ENCODE peak calls at places on chromosomes 4 and X, in five cellular contexts. Y is endodermal cell, T is HCT116, V is endothelial cell of umbilical vein, K is sigmoid colon. M is an unnamed sample.

GRCh38 chr4:128517739-128518510 is 230.3 kb upstream of the PGRMC2 start:
- DNase-seq in Y (peak; percentile 62), K (peak; percentile 82), V (peak; percentile 97), T (peak; percentile 56), M (no peak)

GRCh38 chr4:88027611-88028608 is 20.5 kb downstream of the PKD2 start:
- DNase-seq in K (no peak), Y (no peak), T (no peak), V (peak; percentile 8), M (no peak)

GRCh38 chrX:47143894-47144625 is 442 bp downstream of the NDUFB11 start:
- DNase-seq in T (no peak), V (no peak), K (peak; percentile 70), Y (no peak), M (no peak)

GRCh38 chrX:154761977-154762528 is 611 bp upstream of the DKC1 start:
- DNase-seq in K (no peak), T (no peak), V (peak; percentile 67), Y (no peak), M (no peak)

GRCh38 chr4:131370846-131371245 is 1778.2 kb upstream of the PCDH10 start:
- DNase-seq in Y (no peak), T (no peak), V (no peak), K (no peak), M (no peak)

GRCh38 chr4:88240297-88240714 is 44.1 kb downstream of the PPM1K start:
- DNase-seq in K (peak; percentile 77), T (no peak), Y (no peak), V (no peak), M (no peak)

GRCh38 chr4:126396703-126397102 is 1081.9 kb downstream of the FAT4 start:
- DNase-seq in K (no peak), V (no peak), T (no peak), Y (no peak), M (no peak)

GRCh38 chr4:107376293-107376692 is 340.2 kb upstream of the DKK2 start:
- DNase-seq in V (no peak), Y (no peak), K (no peak), T (no peak), M (no peak)

GRCh38 chr4:152500798-152501434 is 35.0 kb downstream of the FBXW7 start:
- DNase-seq in K (no peak), Y (peak; percentile 73), V (peak; percentile 84), T (peak; percentile 85), M (no peak)

GRCh38 chrX:20038966-20039365 is 48.1 kb upstream of the BCLAF3 start:
- DNase-seq in K (no peak), T (no peak), V (no peak), Y (no peak), M (no peak)

GRCh38 chr4:63729519-63729918 is 679.7 kb downstream of the TECRL start:
- DNase-seq in V (no peak), T (no peak), K (no peak), Y (no peak), M (no peak)

GRCh38 chr4:88441696-88442095 is 15.2 kb upstream of the HERC5 start:
- DNase-seq in Y (no peak), K (no peak), T (no peak), V (no peak), M (no peak)

GRCh38 chr4:95124906-95125504 is 367.2 kb downstream of the BMPR1B start:
- DNase-seq in V (peak; percentile 68), T (peak; percentile 56), K (no peak), Y (peak; percentile 75), M (no peak)

GRCh38 chrX:37745835-37746234 is 34.0 kb upstream of the CYBB start:
- DNase-seq in K (no peak), T (no peak), Y (no peak), V (no peak), M (no peak)

GRCh38 chr4:39235021-39235420 is 52.7 kb downstream of the WDR19 start:
- DNase-seq in K (no peak), V (no peak), T (no peak), Y (no peak), M (no peak)
- H3K36me3 ChIP-seq in K (no peaks in the 10 kb centered on the region), V (peaks cover 2% of the 10 kb centered on the region), T (no peaks in the 10 kb centered on the region), Y (peaks cover 12% of the 10 kb centered on the region), M (no peaks in the 10 kb centered on the region)

GRCh38 chrX:7254144-7254543 is 106.2 kb upstream of the PUDP start:
- DNase-seq in T (no peak), V (no peak), Y (no peak), K (no peak), M (no peak)

GRCh38 chrX:7252013-7252610 is 104.2 kb upstream of the PUDP start:
- DNase-seq in T (no peak), V (no peak), Y (no peak), K (no peak), M (no peak)

GRCh38 chrX:7253565-7253964 is 105.6 kb upstream of the PUDP start:
- DNase-seq in K (no peak), Y (no peak), T (no peak), V (no peak), M (no peak)
- H3K27ac ChIP-seq in K (no peak overlapping the region), Y (no peak overlapping the region), T (no peak overlapping the region), V (no peak overlapping the region), M (no peak overlapping the region)

GRCh38 chr4:153520227-153520626 is 54.1 kb downstream of the TMEM131L start:
- DNase-seq in T (no peak), K (no peak), V (no peak), Y (no peak), M (no peak)

GRCh38 chr4:153518001-153518400 is 51.8 kb downstream of the TMEM131L start:
- DNase-seq in K (no peak), Y (no peak), V (peak; percentile 86), T (no peak), M (no peak)

GRCh38 chr4:153520871-153521329 is 54.7 kb downstream of the TMEM131L start:
- DNase-seq in V (no peak), K (no peak), T (no peak), Y (no peak), M (no peak)

GRCh38 chr4:153518637-153519384 is 52.7 kb downstream of the TMEM131L start:
- DNase-seq in K (no peak), Y (no peak), T (no peak), V (no peak), M (no peak)

DNA sequence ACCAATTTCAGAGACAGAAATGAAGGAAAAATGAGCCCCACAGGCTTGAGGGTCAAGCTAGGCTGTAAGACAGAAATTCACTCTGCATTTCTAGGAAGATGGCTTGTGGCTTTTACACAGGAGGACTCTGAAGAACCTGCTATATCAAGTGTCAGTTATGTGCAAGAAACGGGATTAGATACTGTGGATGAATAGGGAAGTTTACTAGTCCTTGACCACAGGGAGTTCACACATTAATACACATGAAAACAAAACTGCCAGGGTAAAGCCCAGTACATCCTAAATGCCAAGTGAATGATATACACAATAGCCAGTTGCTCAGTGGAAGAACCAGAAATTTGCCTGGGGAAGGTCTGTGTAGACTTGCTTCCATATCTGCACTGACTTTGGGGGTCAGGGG is 53.5 kb downstream of the TMEM131L start:
- DNase-seq in K (no peak), T (no peak), Y (no peak), V (no peak), M (no peak)
- H3K36me3 ChIP-seq in K (no peaks in the 10 kb centered on the region), T (no peaks in the 10 kb centered on the region), Y (no peaks in the 10 kb centered on the region), V (no peaks in the 10 kb centered on the region), M (no peaks in the 10 kb centered on the region)

GRCh38 chr4:62302710-62303109 is 1102.6 kb downstream of the ADGRL3 start:
- DNase-seq in V (no peak), K (no peak), T (no peak), Y (peak; percentile 71), M (no peak)
- H3K27ac ChIP-seq in V (no peak overlapping the region), K (no peak overlapping the region), T (no peak overlapping the region), Y (no peak overlapping the region), M (no peak overlapping the region)